ENCODE peak calls at places on chromosome 16, in seven cellular contexts. Y is fibroblast of pulmonary artery; E is hippocampal formation; G is activated effector memory CD4-positive, alpha-beta T cell treated with Interleukin-2 at 50 U/mL for 16 hours; V is NCI-H146; R is activated B cell treated with CpG ODN at 0.5 μM for 24 hours; X is naive B cell. I is an unnamed sample.

GRCh38 chr16:56950881-56951771 is 10.6 kb upstream of the CETP start:
- DNase-seq in Y (peak), R (peak), E (peak), X (peak), V (peak), G (peak), I (no peak)

GRCh38 chr16:67979955-67980678 is at the start of gene DPEP3:
- DNase-seq in Y (no peak), G (no peak), E (no peak), V (no peak), X (no peak), R (no peak), I (no peak)

GRCh38 chr16:9854665-9855064 is 327.6 kb downstream of the GRIN2A start:
- DNase-seq in R (no peak), X (no peak), G (no peak), E (no peak), V (no peak), Y (peak), I (no peak)

GRCh38 chr16:56615353-56615752 is 7.0 kb downstream of the MT2A start:
- DNase-seq in Y (peak), X (no peak), G (no peak), R (no peak), E (no peak), V (no peak), I (no peak)

GRCh38 chr16:75109732-75110243 is 6.8 kb downstream of the LDHD start:
- DNase-seq in Y (no peak), V (no peak), R (no peak), G (no peak), X (no peak), E (peak), I (peak)

GRCh38 chr16:49089039-49089438 is 192.6 kb downstream of the CBLN1 start:
- DNase-seq in V (no peak), Y (no peak), X (no peak), R (no peak), E (no peak), G (no peak), I (no peak)

GRCh38 chr16:62404857-62405611 is 368.8 kb upstream of the CDH8 start:
- DNase-seq in Y (no peak), X (no peak), V (no peak), R (no peak), G (no peak), E (no peak), I (no peak)

GRCh38 chr16:59410451-59410850 is 676.3 kb upstream of the GOT2 start:
- DNase-seq in V (no peak), E (no peak), R (no peak), X (no peak), Y (no peak), G (no peak), I (no peak)

GRCh38 chr16:8686031-8686621 is 11.7 kb downstream of the ABAT start:
- DNase-seq in X (no peak), Y (no peak), V (no peak), R (no peak), G (no peak), E (peak), I (peak)

GRCh38 chr16:23952128-23953041 is 116.6 kb downstream of the PRKCB start:
- DNase-seq in G (no peak), R (no peak), V (no peak), Y (no peak), E (peak), X (no peak), I (peak)

GRCh38 chr16:84841787-84842300 is 22.1 kb downstream of the CRISPLD2 start:
- DNase-seq in G (no peak), E (no peak), R (no peak), X (no peak), Y (no peak), V (peak), I (no peak)

GRCh38 chr16:70711211-70711978 is 25.5 kb upstream of the MTSS2 start:
- DNase-seq in V (no peak), E (no peak), R (no peak), X (no peak), Y (no peak), G (no peak), I (no peak)

GRCh38 chr16:55322327-55322726 is 1.7 kb upstream of the IRX6 start:
- DNase-seq in R (no peak), Y (no peak), V (no peak), G (no peak), E (no peak), X (no peak), I (no peak)

GRCh38 chr16:20734056-20734455 is 7.6 kb downstream of the THUMPD1 start:
- DNase-seq in E (no peak), G (no peak), Y (no peak), R (no peak), V (no peak), X (no peak), I (no peak)

GRCh38 chr16:678858-679807 is 1.1 kb upstream of the STUB1 start:
- DNase-seq in G (no peak), R (no peak), V (peak), E (no peak), X (peak), Y (peak), I (peak)

GRCh38 chr16:65697516-65697915 is 575.7 kb upstream of the CDH11 start:
- DNase-seq in X (no peak), Y (no peak), R (no peak), G (no peak), E (no peak), V (no peak), I (no peak)

GRCh38 chr16:68251812-68252211 is 6.6 kb downstream of the PLA2G15 start:
- DNase-seq in R (no peak), E (no peak), G (no peak), X (no peak), Y (no peak), V (no peak), I (no peak)

GRCh38 chr16:87127061-87127765 is 190.0 kb downstream of the C16orf95 start:
- DNase-seq in R (no peak), V (no peak), E (no peak), Y (peak), G (no peak), X (no peak), I (no peak)

GRCh38 chr16:88315543-88316105 is 67.1 kb upstream of the ZNF469 start:
- DNase-seq in R (no peak), X (no peak), V (no peak), G (no peak), Y (peak), E (no peak), I (no peak)

GRCh38 chr16:1464894-1465566 is 9.8 kb downstream of the CLCN7 start:
- DNase-seq in R (no peak), X (no peak), E (no peak), G (no peak), V (no peak), Y (no peak), I (no peak)

GRCh38 chr16:15674571-15674970 is 24.5 kb downstream of the NDE1 start:
- DNase-seq in G (no peak), Y (no peak), X (no peak), R (no peak), V (no peak), E (no peak), I (no peak)

GRCh38 chr16:12750554-12750918 is 53.2 kb downstream of the CPPED1 start:
- DNase-seq in X (no peak), V (no peak), Y (no peak), R (no peak), E (no peak), G (no peak), I (no peak)

GRCh38 chr16:11734025-11734652 is 8.5 kb downstream of the TXNDC11 start:
- DNase-seq in V (no peak), Y (no peak), E (no peak), G (no peak), X (no peak), R (no peak), I (no peak)

GRCh38 chr16:31200821-31201510 is 1.6 kb downstream of the PYCARD start:
- DNase-seq in Y (no peak), G (peak), X (peak), R (no peak), V (no peak), E (no peak), I (no peak)

GRCh38 chr16:57194512-57194911 is 8.4 kb downstream of the RSPRY1 start:
- DNase-seq in R (no peak), E (no peak), Y (peak), G (no peak), V (peak), X (no peak), I (no peak)

GRCh38 chr16:75251280-75252048 is at the start of gene BCAR1:
- DNase-seq in G (no peak), E (peak), R (no peak), V (peak), X (no peak), Y (peak), I (peak)

GRCh38 chr16:19844945-19845641 is 39.6 kb downstream of the GPRC5B start:
- DNase-seq in R (no peak), G (no peak), Y (peak), V (no peak), E (no peak), X (no peak), I (no peak)

GRCh38 chr16:79267781-79268180 is 332.8 kb downstream of the MAF start:
- DNase-seq in Y (no peak), V (no peak), G (no peak), X (no peak), E (no peak), R (no peak), I (no peak)

GRCh38 chr16:72027669-72028378 is 19.3 kb downstream of the DHODH start:
- DNase-seq in G (no peak), R (no peak), X (no peak), V (no peak), E (no peak), Y (no peak), I (no peak)

I was measured in dorsolateral prefrontal cortex.